ENCODE peak calls at places on chromosomes 13 and 19, in six cellular contexts. G is A549, M is ovary, B is stomach, P is transverse colon, C is H1. O is an unnamed sample.

GRCh38 chr13:108964601-108965000 is 335.2 kb downstream of the MYO16 start:
- DNase-seq in C (no peak), G (no peak), B (no peak), P (no peak), M (no peak), O (no peak)

GRCh38 chr13:80341771-80342271 is 895 bp upstream of the SPRY2 start:
- DNase-seq in P (peak), M (peak), C (no peak), G (peak), B (no peak), O (peak)

GRCh38 chr19:8552810-8553209 is 24.4 kb downstream of the MYO1F start:
- DNase-seq in P (no peak), G (peak), B (no peak), C (peak), M (no peak), O (no peak)

GRCh38 chr13:42279080-42279479 is 7.1 kb downstream of the AKAP11 start:
- DNase-seq in G (no peak), B (no peak), M (no peak), C (no peak), P (no peak), O (no peak)

GRCh38 chr19:48543121-48543710 is 8.8 kb upstream of the SULT2B1 start:
- DNase-seq in C (no peak), P (peak), M (no peak), G (peak), B (peak), O (no peak)

GRCh38 chr19:33047422-33047821 is 17.3 kb downstream of the RHPN2 start:
- DNase-seq in M (no peak), P (peak), C (peak), G (peak), B (peak), O (no peak)

GRCh38 chr19:33298146-33298911 is 4.0 kb downstream of the CEBPA start:
- DNase-seq in G (no peak), C (peak), P (peak), B (peak), M (no peak), O (no peak)

GRCh38 chr13:75771818-75772217 is 135.7 kb downstream of the LMO7 start:
- DNase-seq in C (no peak), M (no peak), B (no peak), P (no peak), G (peak), O (no peak)

GRCh38 chr13:58587183-58587582 is 955.6 kb downstream of the PCDH17 start:
- DNase-seq in B (no peak), C (no peak), P (no peak), M (no peak), G (no peak), O (no peak)

GRCh38 chr13:77506874-77507273 is 28.6 kb upstream of the SCEL start:
- DNase-seq in B (no peak), G (peak), M (no peak), C (no peak), P (no peak), O (no peak)

GRCh38 chr13:65932013-65932412 is 1298.1 kb downstream of the PCDH9 start:
- DNase-seq in C (no peak), G (no peak), P (no peak), M (no peak), B (no peak), O (no peak)

GRCh38 chr13:105665284-105665683 is 870.2 kb downstream of the EFNB2 start:
- DNase-seq in B (no peak), C (no peak), M (no peak), G (no peak), P (no peak), O (no peak)

GRCh38 chr19:15836345-15836594 is 20.8 kb upstream of the OR10H1 start:
- DNase-seq in G (peak), M (no peak), P (no peak), C (no peak), B (no peak), O (peak)

GRCh38 chr13:53191091-53191490 is 162.5 kb downstream of the OLFM4 start:
- DNase-seq in C (no peak), G (no peak), B (no peak), P (no peak), M (no peak), O (no peak)

GRCh38 chr19:8069116-8069973 is 16.8 kb downstream of the CCL25 start:
- DNase-seq in C (peak), G (peak), M (no peak), B (no peak), P (no peak), O (no peak)

GRCh38 chr13:114311908-114312307 is 2.4 kb upstream of the CHAMP1 start:
- DNase-seq in G (no peak), B (no peak), P (no peak), M (no peak), C (no peak), O (no peak)

GRCh38 chr13:107883561-107884175 is 331.7 kb downstream of the LIG4 start:
- DNase-seq in G (no peak), M (no peak), B (no peak), C (no peak), P (no peak), O (no peak)

GRCh38 chr19:21314676-21315075 is 14.5 kb downstream of the ZNF708 start:
- DNase-seq in C (no peak), G (no peak), P (no peak), M (no peak), B (no peak), O (no peak)

GRCh38 chr19:35023428-35023827 is 6.8 kb upstream of the SCN1B start:
- DNase-seq in B (no peak), P (no peak), G (no peak), C (no peak), M (no peak), O (no peak)

GRCh38 chr19:55273978-55274707 is 5.8 kb downstream of the HSPBP1 start:
- DNase-seq in M (no peak), B (no peak), P (no peak), G (no peak), C (no peak), O (no peak)

GRCh38 chr13:95317037-95317989 is 16.1 kb upstream of the ABCC4 start:
- DNase-seq in B (no peak), M (peak), G (no peak), C (no peak), P (no peak), O (no peak)

GRCh38 chr19:30338878-30339623 is 33.1 kb upstream of the ZNF536 start:
- DNase-seq in B (peak), M (no peak), C (no peak), P (no peak), G (no peak), O (no peak)

GRCh38 chr19:7575426-7576040 is 20.1 kb upstream of the CAMSAP3 start:
- DNase-seq in M (no peak), G (peak), P (no peak), C (no peak), B (no peak), O (no peak)

GRCh38 chr13:113518080-113518803 is 27.7 kb upstream of the DCUN1D2 start:
- DNase-seq in P (no peak), B (no peak), G (no peak), M (no peak), C (no peak), O (no peak)

DNA sequence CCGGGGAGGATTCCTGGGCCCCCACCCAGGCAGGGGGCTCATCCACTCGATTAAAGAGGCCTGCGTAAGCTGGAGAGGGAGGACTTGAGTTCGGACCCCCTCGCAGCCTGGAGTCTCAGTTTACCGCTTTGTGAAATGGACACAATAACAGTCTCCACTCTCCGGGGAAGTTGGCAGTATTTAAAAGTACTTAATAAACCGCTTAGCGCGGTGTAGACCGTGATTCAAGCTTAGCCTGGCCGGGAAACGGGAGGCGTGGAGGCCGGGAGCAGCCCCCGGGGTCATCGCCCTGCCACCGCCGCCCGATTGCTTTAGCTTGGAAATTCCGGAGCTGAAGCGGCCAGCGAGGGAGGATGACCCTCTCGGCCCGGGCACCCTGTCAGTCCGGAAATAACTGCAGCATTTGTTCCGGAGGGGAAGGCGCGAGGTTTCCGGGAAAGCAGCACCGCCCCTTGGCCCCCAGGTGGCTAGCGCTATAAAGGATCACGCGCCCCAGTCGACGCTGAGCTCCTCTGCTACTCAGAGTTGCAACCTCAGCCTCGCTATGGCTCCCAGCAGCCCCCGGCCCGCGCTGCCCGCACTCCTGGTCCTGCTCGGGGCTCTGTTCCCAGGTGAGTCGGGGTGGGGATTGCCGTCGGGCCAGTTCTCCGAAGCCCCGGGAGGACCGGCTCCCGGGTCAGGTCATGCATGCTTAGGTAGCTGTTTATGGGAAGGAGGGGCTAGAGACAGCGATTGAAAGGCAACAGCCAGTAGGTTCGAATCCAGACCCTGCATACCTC is at the start of gene ICAM1:
- DNase-seq in C (peak), G (no peak), P (peak), M (peak), B (peak), O (peak)
- TF ChIP-seq EP300 in C (no peak), G (no peak), P (peak), M (peak), B (peak), O (peak)

GRCh38 chr13:21973437-21974125 is 302.7 kb downstream of the FGF9 start:
- DNase-seq in P (no peak), G (no peak), M (no peak), B (no peak), C (no peak), O (no peak)

GRCh38 chr13:21980049-21980448 is 309.2 kb downstream of the FGF9 start:
- DNase-seq in P (no peak), G (no peak), C (no peak), B (no peak), M (no peak), O (no peak)

GRCh38 chr13:21974741-21975140 is 303.9 kb downstream of the FGF9 start:
- DNase-seq in C (no peak), P (no peak), M (no peak), B (no peak), G (no peak), O (no peak)

GRCh38 chr13:21979156-21979819 is 308.4 kb downstream of the FGF9 start:
- DNase-seq in M (no peak), P (no peak), B (no peak), C (no peak), G (no peak), O (no peak)

DNA sequence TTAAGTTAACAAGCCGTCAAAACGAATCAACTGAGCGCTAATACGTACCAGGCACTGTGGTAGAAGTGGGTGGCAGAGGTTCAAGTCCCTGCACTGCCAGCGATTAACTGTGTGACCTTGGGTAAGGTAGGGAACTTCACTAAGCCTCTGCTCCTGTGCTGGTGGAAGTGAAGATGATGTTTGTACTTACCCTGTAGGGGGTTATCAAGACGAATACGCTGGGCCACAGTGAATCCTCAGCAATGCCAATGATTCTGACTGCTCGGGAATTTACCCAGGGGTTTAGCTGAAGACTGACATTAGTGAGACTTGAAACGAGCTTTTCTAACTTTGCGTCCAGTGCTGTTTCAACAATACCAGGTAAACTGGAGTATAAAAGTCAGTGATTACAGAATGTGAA is 305.3 kb downstream of the FGF9 start:
- DNase-seq in C (no peak), P (no peak), B (no peak), M (no peak), G (no peak), O (no peak)
- H3K4me3 ChIP-seq in C (no peak), P (no peak), B (no peak), M (no peak), G (no peak), O (no peak)

DNA sequence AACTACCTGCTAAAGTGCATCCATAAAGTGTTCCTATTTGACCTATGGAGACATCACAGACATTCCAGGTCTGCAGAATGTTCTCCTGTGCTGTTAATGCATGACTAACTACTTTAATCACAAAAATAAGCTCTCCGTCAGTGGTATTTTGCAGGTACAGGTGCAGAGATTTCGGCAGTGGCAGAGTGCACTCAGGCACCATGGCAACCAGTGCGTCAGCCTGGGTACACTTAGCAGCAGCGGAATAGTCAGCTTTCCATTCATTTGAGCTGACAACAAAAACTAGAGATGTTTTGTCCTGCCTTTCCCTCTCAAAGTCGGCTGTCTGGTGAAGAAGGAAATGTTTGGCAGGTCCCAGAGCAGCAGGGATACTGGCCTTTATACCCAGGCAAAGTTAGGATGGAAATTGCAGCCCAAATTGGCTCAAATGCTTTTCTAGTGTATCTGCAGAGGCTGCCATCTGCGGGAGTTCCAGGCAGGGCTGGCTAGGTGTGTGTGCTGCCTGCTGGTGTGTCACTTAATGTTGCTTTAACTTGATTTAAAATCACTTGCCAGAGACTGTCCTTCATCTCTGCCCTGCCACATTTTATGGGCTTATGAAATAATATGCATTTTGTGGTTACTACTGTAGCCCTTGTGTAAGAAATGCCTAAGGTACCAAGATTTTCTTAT is 195.8 kb downstream of the RAP2A start:
- DNase-seq in G (no peak), B (no peak), P (no peak), M (no peak), C (no peak), O (no peak)
- TF ChIP-seq EP300 in G (no peak), B (no peak), P (no peak), M (no peak), C (no peak), O (no peak)

GRCh38 chr13:110907301-110907700 is 7.6 kb downstream of the ANKRD10 start:
- DNase-seq in C (no peak), P (no peak), B (no peak), M (no peak), G (no peak), O (no peak)

GRCh38 chr13:110912651-110913051 is 2.2 kb downstream of the ANKRD10 start:
- DNase-seq in B (no peak), G (peak), M (no peak), P (no peak), C (no peak), O (no peak)

GRCh38 chr13:110907951-110908898 is 6.6 kb downstream of the ANKRD10 start:
- DNase-seq in B (peak), G (peak), P (peak), M (no peak), C (no peak), O (no peak)

GRCh38 chr13:110911880-110912279 is 3.0 kb downstream of the ANKRD10 start:
- DNase-seq in P (no peak), C (no peak), B (no peak), M (no peak), G (no peak), O (no peak)

GRCh38 chr13:110910013-110910890 is 4.6 kb downstream of the ANKRD10 start:
- DNase-seq in C (no peak), B (no peak), G (no peak), P (peak), M (no peak), O (no peak)
- H3K4me3 ChIP-seq in C (no peak), B (no peak), G (no peak), P (no peak), M (no peak), O (no peak)

O was measured in tibial nerve.